ENCODE peak calls at places on chromosome 12, in eight cellular contexts. One of them, this sample, is unnamed.
A peak's percentile ranks its signal among the peaks of the same experiment; 100 is the strongest.

GRCh38 chr12:12715459-12716150 is 1.6 kb upstream of the CDKN1B start:
- DNase-seq in GM03348: no peak
- DNase-seq in fibroblast of lung: peak; percentile 25
- DNase-seq in anterior cingulate cortex: no peak
- DNase-seq in transverse colon: peak; percentile 62
- DNase-seq in mammary epithelial cell: no peak
- DNase-seq in activated naive CD4-positive, alpha-beta T cell treated with Interleukin-2 at 50 U/mL for 16 hours: peak; percentile 53
- DNase-seq in NK-92 treated with Interleukin-12 subunit alpha and Interleukin-12 subunit beta, amount 100 ng/mL, for 24 hours: peak; percentile 7
- DNase-seq in this sample: no peak

GRCh38 chr12:64660237-64661018 is 50.1 kb downstream of the RASSF3 start:
- DNase-seq in GM03348: no peak
- DNase-seq in fibroblast of lung: no peak
- DNase-seq in anterior cingulate cortex: no peak
- DNase-seq in transverse colon: no peak
- DNase-seq in mammary epithelial cell: no peak
- DNase-seq in activated naive CD4-positive, alpha-beta T cell treated with Interleukin-2 at 50 U/mL for 16 hours: no peak
- DNase-seq in NK-92 treated with Interleukin-12 subunit alpha and Interleukin-12 subunit beta, amount 100 ng/mL, for 24 hours: no peak
- DNase-seq in this sample: no peak

GRCh38 chr12:112482734-112483133 is 64.0 kb downstream of the PTPN11 start:
- DNase-seq in GM03348: no peak
- DNase-seq in fibroblast of lung: no peak
- DNase-seq in anterior cingulate cortex: peak; percentile 12
- DNase-seq in transverse colon: no peak
- DNase-seq in mammary epithelial cell: no peak
- DNase-seq in activated naive CD4-positive, alpha-beta T cell treated with Interleukin-2 at 50 U/mL for 16 hours: no peak
- DNase-seq in NK-92 treated with Interleukin-12 subunit alpha and Interleukin-12 subunit beta, amount 100 ng/mL, for 24 hours: no peak
- DNase-seq in this sample: no peak

GRCh38 chr12:111446044-111446581 is 40.4 kb downstream of the SH2B3 start:
- DNase-seq in GM03348: no peak
- DNase-seq in fibroblast of lung: peak; percentile 47
- DNase-seq in anterior cingulate cortex: no peak
- DNase-seq in transverse colon: peak; percentile 71
- DNase-seq in mammary epithelial cell: no peak
- DNase-seq in activated naive CD4-positive, alpha-beta T cell treated with Interleukin-2 at 50 U/mL for 16 hours: no peak
- DNase-seq in NK-92 treated with Interleukin-12 subunit alpha and Interleukin-12 subunit beta, amount 100 ng/mL, for 24 hours: no peak
- DNase-seq in this sample: peak; percentile 62

GRCh38 chr12:27960822-27961221 is 11.7 kb downstream of the PTHLH start:
- DNase-seq in GM03348: no peak
- DNase-seq in fibroblast of lung: no peak
- DNase-seq in anterior cingulate cortex: no peak
- DNase-seq in transverse colon: no peak
- DNase-seq in mammary epithelial cell: no peak
- DNase-seq in activated naive CD4-positive, alpha-beta T cell treated with Interleukin-2 at 50 U/mL for 16 hours: no peak
- DNase-seq in NK-92 treated with Interleukin-12 subunit alpha and Interleukin-12 subunit beta, amount 100 ng/mL, for 24 hours: no peak
- DNase-seq in this sample: no peak

GRCh38 chr12:83408168-83408567 is 721.5 kb downstream of the TMTC2 start:
- DNase-seq in GM03348: no peak
- DNase-seq in fibroblast of lung: no peak
- DNase-seq in anterior cingulate cortex: no peak
- DNase-seq in transverse colon: no peak
- DNase-seq in mammary epithelial cell: no peak
- DNase-seq in activated naive CD4-positive, alpha-beta T cell treated with Interleukin-2 at 50 U/mL for 16 hours: no peak
- DNase-seq in NK-92 treated with Interleukin-12 subunit alpha and Interleukin-12 subunit beta, amount 100 ng/mL, for 24 hours: no peak
- DNase-seq in this sample: no peak

GRCh38 chr12:48873096-48873495 is 7.4 kb upstream of the RND1 start:
- DNase-seq in GM03348: no peak
- DNase-seq in fibroblast of lung: peak; percentile 44
- DNase-seq in anterior cingulate cortex: no peak
- DNase-seq in transverse colon: no peak
- DNase-seq in mammary epithelial cell: no peak
- DNase-seq in activated naive CD4-positive, alpha-beta T cell treated with Interleukin-2 at 50 U/mL for 16 hours: no peak
- DNase-seq in NK-92 treated with Interleukin-12 subunit alpha and Interleukin-12 subunit beta, amount 100 ng/mL, for 24 hours: no peak
- DNase-seq in this sample: no peak

GRCh38 chr12:107468182-107468581 is 217.4 kb upstream of the PWP1 start:
- DNase-seq in GM03348: no peak
- DNase-seq in fibroblast of lung: peak; percentile 36
- DNase-seq in anterior cingulate cortex: no peak
- DNase-seq in transverse colon: no peak
- DNase-seq in mammary epithelial cell: no peak
- DNase-seq in activated naive CD4-positive, alpha-beta T cell treated with Interleukin-2 at 50 U/mL for 16 hours: no peak
- DNase-seq in NK-92 treated with Interleukin-12 subunit alpha and Interleukin-12 subunit beta, amount 100 ng/mL, for 24 hours: no peak
- DNase-seq in this sample: no peak

GRCh38 chr12:79618848-79619404 is 71.8 kb downstream of the PAWR start:
- DNase-seq in GM03348: peak; percentile 35
- DNase-seq in fibroblast of lung: peak; percentile 78
- DNase-seq in anterior cingulate cortex: no peak
- DNase-seq in transverse colon: no peak
- DNase-seq in mammary epithelial cell: peak; percentile 89
- DNase-seq in activated naive CD4-positive, alpha-beta T cell treated with Interleukin-2 at 50 U/mL for 16 hours: no peak
- DNase-seq in NK-92 treated with Interleukin-12 subunit alpha and Interleukin-12 subunit beta, amount 100 ng/mL, for 24 hours: no peak
- DNase-seq in this sample: peak; percentile 57

GRCh38 chr12:57726151-57726883 is 12.2 kb downstream of the AGAP2 start:
- DNase-seq in GM03348: peak; percentile 97
- DNase-seq in fibroblast of lung: peak; percentile 67
- DNase-seq in anterior cingulate cortex: peak; percentile 44
- DNase-seq in transverse colon: peak; percentile 87
- DNase-seq in mammary epithelial cell: peak; percentile 73
- DNase-seq in activated naive CD4-positive, alpha-beta T cell treated with Interleukin-2 at 50 U/mL for 16 hours: peak; percentile 14
- DNase-seq in NK-92 treated with Interleukin-12 subunit alpha and Interleukin-12 subunit beta, amount 100 ng/mL, for 24 hours: no peak
- DNase-seq in this sample: peak; percentile 80

GRCh38 chr12:30021046-30021833 is 237.5 kb upstream of the TMTC1 start:
- DNase-seq in GM03348: no peak
- DNase-seq in fibroblast of lung: peak; percentile 10
- DNase-seq in anterior cingulate cortex: no peak
- DNase-seq in transverse colon: no peak
- DNase-seq in mammary epithelial cell: no peak
- DNase-seq in activated naive CD4-positive, alpha-beta T cell treated with Interleukin-2 at 50 U/mL for 16 hours: no peak
- DNase-seq in NK-92 treated with Interleukin-12 subunit alpha and Interleukin-12 subunit beta, amount 100 ng/mL, for 24 hours: no peak
- DNase-seq in this sample: peak; percentile 48

GRCh38 chr12:65595016-65595560 is 229.2 kb upstream of the HMGA2 start:
- DNase-seq in GM03348: no peak
- DNase-seq in fibroblast of lung: no peak
- DNase-seq in anterior cingulate cortex: no peak
- DNase-seq in transverse colon: no peak
- DNase-seq in mammary epithelial cell: no peak
- DNase-seq in activated naive CD4-positive, alpha-beta T cell treated with Interleukin-2 at 50 U/mL for 16 hours: no peak
- DNase-seq in NK-92 treated with Interleukin-12 subunit alpha and Interleukin-12 subunit beta, amount 100 ng/mL, for 24 hours: no peak
- DNase-seq in this sample: no peak

GRCh38 chr12:74889073-74889472 is 320.6 kb downstream of the KCNC2 start:
- DNase-seq in GM03348: no peak
- DNase-seq in fibroblast of lung: no peak
- DNase-seq in anterior cingulate cortex: no peak
- DNase-seq in transverse colon: no peak
- DNase-seq in mammary epithelial cell: no peak
- DNase-seq in activated naive CD4-positive, alpha-beta T cell treated with Interleukin-2 at 50 U/mL for 16 hours: no peak
- DNase-seq in NK-92 treated with Interleukin-12 subunit alpha and Interleukin-12 subunit beta, amount 100 ng/mL, for 24 hours: no peak
- DNase-seq in this sample: no peak

GRCh38 chr12:124125472-124125871 is 152.5 kb downstream of the ZNF664 start:
- DNase-seq in GM03348: no peak
- DNase-seq in fibroblast of lung: peak; percentile 32
- DNase-seq in anterior cingulate cortex: no peak
- DNase-seq in transverse colon: no peak
- DNase-seq in mammary epithelial cell: peak; percentile 76
- DNase-seq in activated naive CD4-positive, alpha-beta T cell treated with Interleukin-2 at 50 U/mL for 16 hours: no peak
- DNase-seq in NK-92 treated with Interleukin-12 subunit alpha and Interleukin-12 subunit beta, amount 100 ng/mL, for 24 hours: no peak
- DNase-seq in this sample: no peak

GRCh38 chr12:14769462-14769836 is 33.8 kb downstream of the WBP11 start:
- DNase-seq in GM03348: peak; percentile 21
- DNase-seq in fibroblast of lung: no peak
- DNase-seq in anterior cingulate cortex: no peak
- DNase-seq in transverse colon: peak; percentile 51
- DNase-seq in mammary epithelial cell: no peak
- DNase-seq in activated naive CD4-positive, alpha-beta T cell treated with Interleukin-2 at 50 U/mL for 16 hours: no peak
- DNase-seq in NK-92 treated with Interleukin-12 subunit alpha and Interleukin-12 subunit beta, amount 100 ng/mL, for 24 hours: no peak
- DNase-seq in this sample: peak; percentile 23

GRCh38 chr12:48815281-48816110 is 2.8 kb upstream of the CACNB3 start:
- DNase-seq in GM03348: peak; percentile 94
- DNase-seq in fibroblast of lung: peak; percentile 83
- DNase-seq in anterior cingulate cortex: peak; percentile 45
- DNase-seq in transverse colon: peak; percentile 87
- DNase-seq in mammary epithelial cell: peak; percentile 87
- DNase-seq in activated naive CD4-positive, alpha-beta T cell treated with Interleukin-2 at 50 U/mL for 16 hours: peak; percentile 33
- DNase-seq in NK-92 treated with Interleukin-12 subunit alpha and Interleukin-12 subunit beta, amount 100 ng/mL, for 24 hours: no peak
- DNase-seq in this sample: peak; percentile 78

GRCh38 chr12:109695961-109696461 is 17.6 kb upstream of the FAM222A start:
- DNase-seq in GM03348: no peak
- DNase-seq in fibroblast of lung: no peak
- DNase-seq in anterior cingulate cortex: no peak
- DNase-seq in transverse colon: no peak
- DNase-seq in mammary epithelial cell: no peak
- DNase-seq in activated naive CD4-positive, alpha-beta T cell treated with Interleukin-2 at 50 U/mL for 16 hours: no peak
- DNase-seq in NK-92 treated with Interleukin-12 subunit alpha and Interleukin-12 subunit beta, amount 100 ng/mL, for 24 hours: no peak
- DNase-seq in this sample: no peak

GRCh38 chr12:115354007-115354452 is 670.1 kb upstream of the TBX3 start:
- DNase-seq in GM03348: peak; percentile 91
- DNase-seq in fibroblast of lung: peak; percentile 96
- DNase-seq in anterior cingulate cortex: peak; percentile 1
- DNase-seq in transverse colon: peak; percentile 59
- DNase-seq in mammary epithelial cell: peak; percentile 99
- DNase-seq in activated naive CD4-positive, alpha-beta T cell treated with Interleukin-2 at 50 U/mL for 16 hours: no peak
- DNase-seq in NK-92 treated with Interleukin-12 subunit alpha and Interleukin-12 subunit beta, amount 100 ng/mL, for 24 hours: peak; percentile 14
- DNase-seq in this sample: peak; percentile 98

GRCh38 chr12:111840831-111841230 is 1.2 kb upstream of the MAPKAPK5 start:
- DNase-seq in GM03348: no peak
- DNase-seq in fibroblast of lung: no peak
- DNase-seq in anterior cingulate cortex: no peak
- DNase-seq in transverse colon: peak; percentile 56
- DNase-seq in mammary epithelial cell: no peak
- DNase-seq in activated naive CD4-positive, alpha-beta T cell treated with Interleukin-2 at 50 U/mL for 16 hours: no peak
- DNase-seq in NK-92 treated with Interleukin-12 subunit alpha and Interleukin-12 subunit beta, amount 100 ng/mL, for 24 hours: no peak
- DNase-seq in this sample: peak; percentile 13

GRCh38 chr12:92827836-92828431 is 101.2 kb downstream of the EEA1 start:
- DNase-seq in GM03348: peak; percentile 50
- DNase-seq in fibroblast of lung: peak; percentile 34
- DNase-seq in anterior cingulate cortex: no peak
- DNase-seq in transverse colon: peak; percentile 39
- DNase-seq in mammary epithelial cell: peak; percentile 30
- DNase-seq in activated naive CD4-positive, alpha-beta T cell treated with Interleukin-2 at 50 U/mL for 16 hours: peak; percentile 17
- DNase-seq in NK-92 treated with Interleukin-12 subunit alpha and Interleukin-12 subunit beta, amount 100 ng/mL, for 24 hours: no peak
- DNase-seq in this sample: peak; percentile 67

GRCh38 chr12:51852404-51853137 is 4.1 kb upstream of the FIGNL2 start:
- DNase-seq in GM03348: peak; percentile 64
- DNase-seq in fibroblast of lung: no peak
- DNase-seq in anterior cingulate cortex: no peak
- DNase-seq in transverse colon: no peak
- DNase-seq in mammary epithelial cell: no peak
- DNase-seq in activated naive CD4-positive, alpha-beta T cell treated with Interleukin-2 at 50 U/mL for 16 hours: no peak
- DNase-seq in NK-92 treated with Interleukin-12 subunit alpha and Interleukin-12 subunit beta, amount 100 ng/mL, for 24 hours: no peak
- DNase-seq in this sample: peak; percentile 46

GRCh38 chr12:6955462-6956331 is 4.5 kb downstream of the PTPN6 start:
- DNase-seq in GM03348: no peak
- DNase-seq in fibroblast of lung: no peak
- DNase-seq in anterior cingulate cortex: no peak
- DNase-seq in transverse colon: peak; percentile 7
- DNase-seq in mammary epithelial cell: no peak
- DNase-seq in activated naive CD4-positive, alpha-beta T cell treated with Interleukin-2 at 50 U/mL for 16 hours: no peak
- DNase-seq in NK-92 treated with Interleukin-12 subunit alpha and Interleukin-12 subunit beta, amount 100 ng/mL, for 24 hours: no peak
- DNase-seq in this sample: no peak

GRCh38 chr12:76942276-76942675 is 63.5 kb upstream of the CSRP2 start:
- DNase-seq in GM03348: peak; percentile 43
- DNase-seq in fibroblast of lung: peak; percentile 70
- DNase-seq in anterior cingulate cortex: no peak
- DNase-seq in transverse colon: no peak
- DNase-seq in mammary epithelial cell: peak; percentile 17
- DNase-seq in activated naive CD4-positive, alpha-beta T cell treated with Interleukin-2 at 50 U/mL for 16 hours: no peak
- DNase-seq in NK-92 treated with Interleukin-12 subunit alpha and Interleukin-12 subunit beta, amount 100 ng/mL, for 24 hours: no peak
- DNase-seq in this sample: peak; percentile 50

GRCh38 chr12:51798507-51798906 is 50.0 kb downstream of the FIGNL2 start:
- DNase-seq in GM03348: no peak
- DNase-seq in fibroblast of lung: no peak
- DNase-seq in anterior cingulate cortex: no peak
- DNase-seq in transverse colon: no peak
- DNase-seq in mammary epithelial cell: peak; percentile 24
- DNase-seq in activated naive CD4-positive, alpha-beta T cell treated with Interleukin-2 at 50 U/mL for 16 hours: no peak
- DNase-seq in NK-92 treated with Interleukin-12 subunit alpha and Interleukin-12 subunit beta, amount 100 ng/mL, for 24 hours: no peak
- DNase-seq in this sample: no peak